ENCODE peak calls at places on chromosomes 5 and 9, in five cellular contexts. X is psoas muscle, D is IMR-90, B is kidney, G is aorta. Q is an unnamed sample.

GRCh38 chr5:80871541-80871961 is 88.6 kb upstream of the RASGRF2 start:
- DNase-seq in X (no peak), D (peak), B (no peak), G (no peak), Q (no peak)

GRCh38 chr5:38423536-38424178 is 132.8 kb downstream of the LIFR start:
- DNase-seq in X (no peak), D (no peak), B (no peak), G (no peak), Q (no peak)

GRCh38 chr9:32873546-32873945 is 90.2 kb downstream of the TMEM215 start:
- DNase-seq in X (no peak), D (no peak), B (no peak), G (no peak), Q (no peak)

GRCh38 chr5:170632985-170633234 is 129.1 kb downstream of the KCNIP1 start:
- DNase-seq in X (peak), D (no peak), B (peak), G (peak), Q (no peak)

GRCh38 chr5:108727639-108728565 is 19.8 kb upstream of the FER start:
- DNase-seq in X (peak), D (peak), B (peak), G (peak), Q (no peak)

GRCh38 chr5:153742071-153742470 is 251.6 kb downstream of the GRIA1 start:
- DNase-seq in X (no peak), D (no peak), B (no peak), G (no peak), Q (no peak)

GRCh38 chr9:77632652-77633051 is 15.5 kb downstream of the GNA14 start:
- DNase-seq in X (no peak), D (no peak), B (no peak), G (no peak), Q (no peak)

GRCh38 chr5:103744159-103744558 is 181.6 kb upstream of the NUDT12 start:
- DNase-seq in X (no peak), D (peak), B (no peak), G (no peak), Q (peak)

GRCh38 chr5:80182802-80183645 is 72.8 kb downstream of the SERINC5 start:
- DNase-seq in X (no peak), D (no peak), B (no peak), G (no peak), Q (no peak)

GRCh38 chr5:170791325-170791954 is 7.9 kb downstream of the GABRP start:
- DNase-seq in X (no peak), D (peak), B (no peak), G (peak), Q (peak)

GRCh38 chr5:79133121-79133656 is 21.6 kb downstream of the BHMT start:
- DNase-seq in X (no peak), D (peak), B (no peak), G (no peak), Q (no peak)

GRCh38 chr9:92739346-92740014 is 25.2 kb downstream of the BICD2 start:
- DNase-seq in X (no peak), D (no peak), B (peak), G (peak), Q (no peak)

GRCh38 chr5:173903396-173904140 is 15.4 kb downstream of the CPEB4 start:
- DNase-seq in X (no peak), D (no peak), B (no peak), G (no peak), Q (no peak)

GRCh38 chr5:38582662-38583061 is 26.2 kb upstream of the LIFR start:
- DNase-seq in X (no peak), D (no peak), B (no peak), G (no peak), Q (no peak)

GRCh38 chr5:81749562-81750307 is 1.2 kb downstream of the SSBP2 start:
- DNase-seq in X (peak), D (peak), B (peak), G (peak), Q (no peak)

GRCh38 chr5:36690041-36690941 is 83.9 kb downstream of the SLC1A3 start:
- DNase-seq in X (peak), D (peak), B (peak), G (peak), Q (no peak)

GRCh38 chr5:39762761-39763160 is 338.0 kb upstream of the DAB2 start:
- DNase-seq in X (no peak), D (no peak), B (no peak), G (no peak), Q (no peak)

GRCh38 chr5:91419571-91420537 is 36.7 kb upstream of the ARRDC3 start:
- DNase-seq in X (peak), D (peak), B (no peak), G (peak), Q (no peak)

GRCh38 chr5:153441997-153442396 is 48.5 kb upstream of the GRIA1 start:
- DNase-seq in X (no peak), D (no peak), B (no peak), G (no peak), Q (no peak)

GRCh38 chr9:134332841-134333233 is 6.6 kb downstream of the RXRA start:
- DNase-seq in X (peak), D (no peak), B (peak), G (no peak), Q (no peak)

GRCh38 chr5:67693956-67694564 is 497.5 kb upstream of the CD180 start:
- DNase-seq in X (peak), D (no peak), B (peak), G (peak), Q (no peak)

GRCh38 chr5:78724061-78724460 is 75.5 kb upstream of the LHFPL2 start:
- DNase-seq in X (no peak), D (no peak), B (no peak), G (no peak), Q (no peak)

GRCh38 chr9:29144476-29144875 is 1571.2 kb upstream of the C9orf72 start:
- DNase-seq in X (no peak), D (no peak), B (no peak), G (no peak), Q (no peak)

GRCh38 chr5:142545653-142546322 is 140.1 kb downstream of the FGF1 start:
- DNase-seq in X (no peak), D (peak), B (no peak), G (no peak), Q (no peak)

GRCh38 chr5:56725709-56726108 is 89.6 kb upstream of the MAP3K1 start:
- DNase-seq in X (no peak), D (peak), B (no peak), G (no peak), Q (no peak)

GRCh38 chr5:30539004-30539634 is 654.4 kb upstream of the CDH6 start:
- DNase-seq in X (peak), D (peak), B (peak), G (peak), Q (no peak)

GRCh38 chr9:22454021-22454420 is 7.4 kb downstream of the DMRTA1 start:
- DNase-seq in X (no peak), D (no peak), B (no peak), G (no peak), Q (no peak)

GRCh38 chr5:115778417-115778816 is 38.0 kb downstream of the CDO1 start:
- DNase-seq in X (no peak), D (no peak), B (no peak), G (no peak), Q (no peak)

GRCh38 chr9:100671811-100672305 is 94.0 kb downstream of the CAVIN4 start:
- DNase-seq in X (no peak), D (no peak), B (no peak), G (no peak), Q (no peak)

GRCh38 chr5:173884402-173885053 is 3.6 kb upstream of the CPEB4 start:
- DNase-seq in X (no peak), D (no peak), B (no peak), G (no peak), Q (no peak)

GRCh38 chr5:68708156-68708841 is 385.5 kb upstream of the SLC30A5 start:
- DNase-seq in X (no peak), D (no peak), B (no peak), G (no peak), Q (no peak)

GRCh38 chr5:157744055-157745011 is 821 bp downstream of the LSM11 start:
- DNase-seq in X (peak), D (no peak), B (peak), G (peak), Q (no peak)

GRCh38 chr9:4148215-4148561 is 151.7 kb downstream of the GLIS3 start:
- DNase-seq in X (no peak), D (no peak), B (no peak), G (no peak), Q (no peak)

GRCh38 chr5:128637031-128637430 is 99.0 kb upstream of the FBN2 start:
- DNase-seq in X (no peak), D (peak), B (no peak), G (no peak), Q (no peak)

GRCh38 chr5:169048568-169049125 is 252.3 kb downstream of the SLIT3 start:
- DNase-seq in X (no peak), D (no peak), B (no peak), G (no peak), Q (no peak)

GRCh38 chr5:10031817-10032216 is 217.9 kb downstream of the ATPSCKMT start:
- DNase-seq in X (no peak), D (no peak), B (no peak), G (no peak), Q (no peak)

GRCh38 chr9:138022121-138022741 is 144.6 kb downstream of the CACNA1B start:
- DNase-seq in X (peak), D (no peak), B (no peak), G (peak), Q (no peak)
- H3K27ac ChIP-seq in X (no peak), D (no peak), B (no peak), G (no peak), Q (no peak)

DNA sequence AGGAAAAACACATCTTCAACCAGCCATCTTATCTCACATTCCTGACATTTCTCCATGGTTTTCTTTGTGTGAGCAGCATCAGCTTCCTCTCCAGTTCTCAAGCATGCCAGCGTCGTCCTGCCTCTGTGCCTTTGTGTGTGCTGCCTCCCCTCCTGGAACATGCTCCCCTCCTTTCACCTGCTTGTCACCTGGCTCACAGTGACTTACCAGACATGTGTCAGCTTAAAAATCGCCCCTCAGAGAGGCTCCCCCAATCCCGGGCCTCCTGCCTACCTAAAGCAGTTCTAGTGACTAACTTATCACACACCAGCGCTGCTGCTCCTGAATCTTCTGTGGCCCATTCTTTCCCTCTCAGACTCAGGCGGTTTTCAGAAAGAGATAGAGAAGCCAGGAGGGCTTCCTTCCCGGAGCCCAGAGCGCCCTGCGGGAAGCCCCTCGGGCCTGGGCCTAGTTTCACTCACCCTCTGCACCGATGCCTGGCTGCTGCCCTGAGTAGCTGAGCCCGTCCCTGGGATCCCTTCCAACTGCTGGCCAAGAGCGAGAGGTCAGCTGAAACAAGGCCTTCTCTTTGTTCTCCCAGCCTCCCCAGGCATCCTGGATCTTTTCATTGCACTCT is 51.1 kb upstream of the MVB12B start:
- DNase-seq in X (no peak), D (peak), B (no peak), G (no peak), Q (no peak)
- H3K27ac ChIP-seq in X (no peak), D (no peak), B (no peak), G (no peak), Q (no peak)

GRCh38 chr9:96494215-96494800 is 44.3 kb downstream of the HABP4 start:
- DNase-seq in X (no peak), D (no peak), B (no peak), G (no peak), Q (no peak)
- H3K27ac ChIP-seq in X (no peak), D (no peak), B (no peak), G (peak), Q (no peak)

GRCh38 chr5:14588758-14589543 is 7.4 kb downstream of the OTULINL start:
- DNase-seq in X (no peak), D (no peak), B (no peak), G (no peak), Q (no peak)

GRCh38 chr5:14584848-14585247 is 3.3 kb downstream of the OTULINL start:
- DNase-seq in X (no peak), D (no peak), B (no peak), G (no peak), Q (no peak)

GRCh38 chr5:14588145-14588544 is 6.6 kb downstream of the OTULINL start:
- DNase-seq in X (no peak), D (no peak), B (no peak), G (no peak), Q (no peak)

GRCh38 chr5:14590949-14591348 is 9.4 kb downstream of the OTULINL start:
- DNase-seq in X (no peak), D (no peak), B (no peak), G (no peak), Q (no peak)

DNA sequence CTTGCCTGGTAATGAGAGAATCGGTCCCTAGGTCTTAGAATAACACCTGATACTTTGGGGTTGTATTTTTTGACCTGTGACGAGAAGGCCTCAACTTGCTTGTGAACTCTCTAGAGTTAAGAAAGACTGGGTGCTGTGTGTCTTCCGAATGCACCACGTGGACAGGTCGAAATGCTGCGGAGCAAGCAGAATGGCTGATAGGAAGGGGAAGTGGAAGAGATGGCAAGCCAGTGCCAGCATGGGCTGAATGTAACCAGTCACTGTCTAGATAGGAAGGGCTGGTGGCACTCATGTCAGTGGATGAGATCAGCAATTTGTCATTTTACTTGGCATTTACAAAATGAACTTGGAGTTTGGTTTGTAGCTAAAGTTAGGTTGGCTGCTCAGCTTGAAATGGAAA is 5.6 kb downstream of the OTULINL start:
- DNase-seq in X (peak), D (no peak), B (no peak), G (no peak), Q (no peak)
- H3K27ac ChIP-seq in X (no peak), D (no peak), B (no peak), G (no peak), Q (no peak)

DNA sequence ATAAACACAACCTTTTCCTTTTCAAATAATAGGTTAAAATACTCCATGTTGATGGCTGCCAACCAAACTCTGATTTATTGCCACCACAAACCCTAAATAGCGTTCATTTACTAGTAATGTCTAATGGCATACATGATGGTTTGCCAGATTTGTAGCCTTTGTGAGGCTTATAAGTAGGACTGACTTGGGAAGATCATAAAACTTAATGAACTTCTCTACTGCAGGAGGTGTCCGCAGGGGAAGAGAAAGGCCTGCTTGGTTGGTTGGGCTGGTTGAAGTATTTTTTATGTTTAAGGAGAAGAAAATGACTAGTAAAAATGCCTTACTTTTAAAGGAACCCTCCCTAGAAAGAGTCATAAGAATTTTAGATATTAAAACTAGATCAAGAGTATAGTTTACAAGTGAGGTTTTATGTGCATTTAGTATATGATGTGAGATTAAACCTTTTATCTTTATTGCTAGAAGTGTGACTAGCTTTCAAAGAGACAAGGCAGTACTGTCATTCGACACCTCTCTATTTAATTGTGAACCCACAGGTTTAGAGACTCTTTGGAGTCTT is 5.0 kb downstream of the PBX3 start:
- DNase-seq in X (no peak), D (no peak), B (no peak), G (no peak), Q (no peak)
- H3K27ac ChIP-seq in X (no peak), D (no peak), B (no peak), G (no peak), Q (no peak)